ENCODE peak calls at places on chromosome 6, in ten cellular contexts. L is NB4, U is prostate gland, O is ovary, C is IMR-90, Y is uterus, V is heart left ventricle, S is right lobe of liver, H is H54, Z is H1. K is an unnamed sample.
A peak's percentile ranks its signal among the peaks of the same experiment; 100 is the strongest.

GRCh38 chr6:125942677-125943527 is 13.7 kb upstream of the HINT3 start:
- DNase-seq in S (peak; percentile 23), V (no peak), Z (no peak), L (no peak), H (no peak), O (no peak), C (peak; percentile 56), Y (no peak), U (no peak), K (no peak)

GRCh38 chr6:20630136-20630535 is 95.9 kb downstream of the CDKAL1 start:
- DNase-seq in Z (peak; percentile 43), O (no peak), U (no peak), V (no peak), L (no peak), C (no peak), S (no peak), Y (no peak), H (no peak), K (no peak)

GRCh38 chr6:3458706-3459421 is 2.0 kb upstream of the SLC22A23 start:
- DNase-seq in H (no peak), O (no peak), C (no peak), L (no peak), V (no peak), U (no peak), Y (no peak), Z (peak; percentile 31), S (no peak), K (no peak)

GRCh38 chr6:6657820-6658217 is 69.3 kb downstream of the LY86 start:
- DNase-seq in Y (no peak), Z (no peak), H (no peak), S (no peak), V (no peak), C (no peak), L (no peak), O (no peak), U (no peak), K (no peak)

GRCh38 chr6:105428342-105428957 is 25.6 kb upstream of the PREP start:
- DNase-seq in O (peak; percentile 32), Z (no peak), C (peak; percentile 74), L (no peak), Y (no peak), V (no peak), S (no peak), U (no peak), H (peak; percentile 25), K (no peak)

GRCh38 chr6:108562503-108562993 is 1.8 kb downstream of the FOXO3 start:
- DNase-seq in U (peak; percentile 84), S (peak; percentile 69), O (peak; percentile 73), Y (peak; percentile 82), H (peak; percentile 70), C (peak; percentile 81), Z (peak; percentile 77), L (peak; percentile 94), V (peak; percentile 81), K (peak; percentile 79)

GRCh38 chr6:132354517-132355167 is 46.6 kb downstream of the MOXD1 start:
- DNase-seq in Y (no peak), O (no peak), V (no peak), L (peak; percentile 60), Z (no peak), S (no peak), H (no peak), U (no peak), C (no peak), K (no peak)

GRCh38 chr6:11953641-11954040 is 58.5 kb upstream of the HIVEP1 start:
- DNase-seq in C (no peak), O (no peak), U (no peak), S (no peak), V (no peak), Z (no peak), Y (no peak), L (no peak), H (no peak), K (no peak)

GRCh38 chr6:40719671-40720374 is 132.7 kb upstream of the LRFN2 start:
- DNase-seq in V (no peak), C (peak; percentile 50), U (no peak), L (peak; percentile 58), Y (no peak), Z (no peak), O (peak; percentile 12), H (peak; percentile 21), S (no peak), K (no peak)

GRCh38 chr6:139580592-139581484 is 206.4 kb upstream of the CITED2 start:
- DNase-seq in H (no peak), L (no peak), U (no peak), S (no peak), O (no peak), C (no peak), Y (no peak), V (no peak), Z (no peak), K (no peak)
- TF ChIP-seq POLR2A in H (no peak), L (no peak), U (no peak), S (no peak), O (no peak), C (no peak), Y (no peak), V (no peak), Z (no peak), K (no peak)

GRCh38 chr6:75206338-75207210 is 721 bp upstream of the COL12A1 start:
- DNase-seq in U (no peak), Y (peak; percentile 40), Z (no peak), C (no peak), O (peak; percentile 42), V (no peak), L (no peak), S (no peak), H (no peak), K (no peak)

GRCh38 chr6:75207211-75207984 is 1.5 kb upstream of the COL12A1 start:
- DNase-seq in L (no peak), Y (peak; percentile 31), Z (no peak), U (no peak), V (no peak), O (peak; percentile 22), C (peak; percentile 42), S (no peak), H (no peak), K (no peak)

GRCh38 chr6:75204959-75205775 is 686 bp downstream of the COL12A1 start:
- DNase-seq in L (no peak), V (no peak), O (peak; percentile 73), C (peak; percentile 82), Z (no peak), Y (peak; percentile 69), H (peak; percentile 33), U (no peak), S (no peak), K (peak; percentile 82)

GRCh38 chr6:75204222-75204958 is 1.5 kb downstream of the COL12A1 start:
- DNase-seq in Y (peak; percentile 90), L (peak; percentile 63), V (peak; percentile 72), U (peak; percentile 49), S (peak; percentile 68), Z (no peak), O (peak; percentile 89), H (peak; percentile 52), C (peak; percentile 96), K (peak; percentile 83)

DNA sequence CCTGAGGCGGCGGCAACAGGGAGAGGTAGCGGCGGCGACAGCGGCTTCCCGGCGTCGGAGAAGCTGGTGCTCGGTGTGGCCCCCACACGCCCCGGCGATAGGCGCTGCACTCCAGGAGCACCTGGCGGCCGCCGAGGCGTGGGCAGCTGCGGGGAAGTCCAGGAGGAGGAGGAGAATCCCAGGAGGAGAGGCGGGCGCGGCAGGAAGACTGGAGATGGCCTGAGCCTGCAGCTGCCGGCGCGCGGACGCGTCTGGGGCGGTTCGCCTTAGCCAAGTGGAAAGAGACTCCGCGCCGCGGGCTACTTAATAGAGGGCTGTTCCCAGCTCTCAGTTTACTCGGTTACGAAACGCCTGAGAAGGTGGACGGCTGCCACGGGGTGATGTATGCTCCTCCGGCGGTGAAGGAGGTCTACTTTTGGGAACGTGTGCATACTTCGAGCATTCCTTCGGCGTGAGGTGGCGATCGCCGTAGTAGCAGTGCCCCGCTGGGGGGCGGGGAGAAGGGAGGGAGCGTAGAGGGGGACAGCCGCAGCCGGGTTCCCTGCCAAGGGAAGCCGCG is at the start of gene COL12A1:
- DNase-seq in Y (peak; percentile 98), Z (no peak), U (peak; percentile 83), O (peak; percentile 96), S (peak; percentile 54), C (peak; percentile 100), L (no peak), V (peak; percentile 91), H (peak; percentile 64), K (peak; percentile 96)
- TF ChIP-seq POLR2A in Y (peak; percentile 51), Z (no peak), U (peak; percentile 14), O (peak; percentile 74), S (no peak), C (peak; percentile 97), L (no peak), V (no peak), H (no peak), K (peak; percentile 85)

GRCh38 chr6:16503241-16503775 is 258.0 kb downstream of the ATXN1 start:
- DNase-seq in O (no peak), U (no peak), V (no peak), Y (no peak), H (no peak), C (no peak), S (no peak), L (no peak), Z (no peak), K (no peak)
- TF ChIP-seq POLR2A in O (no peak), U (no peak), V (no peak), Y (no peak), H (no peak), C (no peak), S (no peak), L (no peak), Z (no peak), K (no peak)

GRCh38 chr6:42967228-42967627 is 6.7 kb downstream of the GNMT start:
- DNase-seq in U (no peak), Z (no peak), L (no peak), O (no peak), V (no peak), Y (no peak), C (no peak), H (no peak), S (no peak), K (no peak)
- TF ChIP-seq POLR2A in U (no peak), Z (no peak), L (no peak), O (no peak), V (no peak), Y (no peak), C (no peak), H (no peak), S (no peak), K (no peak)